ENCODE peak calls at places on chromosomes 13 and 19, in four cellular contexts. K is Peyer's patch; D is astrocyte; S is CD4-positive, alpha-beta memory T cell. U is an unnamed sample.
A peak's percentile ranks its signal among the peaks of the same experiment; 100 is the strongest.

GRCh38 chr19:50515168-50515561 is 1.5 kb upstream of the ASPDH start:
- DNase-seq in K (no peak), D (no peak), S (peak; percentile 10), U (no peak)

GRCh38 chr19:28288850-28289249 is 924.1 kb downstream of the UQCRFS1 start:
- DNase-seq in K (no peak), S (no peak), D (peak; percentile 18), U (no peak)

GRCh38 chr19:35657904-35658700 is 8.2 kb upstream of the UPK1A start:
- DNase-seq in D (no peak), S (no peak), K (no peak), U (no peak)

GRCh38 chr13:19052931-19053330 is 128.7 kb downstream of the TUBA3C start:
- DNase-seq in K (no peak), S (no peak), D (no peak), U (no peak)

GRCh38 chr19:39408392-39409206 is 2.0 kb downstream of the ZFP36 start:
- DNase-seq in D (no peak), K (no peak), S (peak; percentile 74), U (no peak)

GRCh38 chr19:33686687-33687541 is 65.2 kb downstream of the CHST8 start:
- DNase-seq in K (no peak), S (no peak), D (no peak), U (no peak)

GRCh38 chr19:8445488-8446001 is 770 bp downstream of the HNRNPM start:
- DNase-seq in K (peak; percentile 68), D (no peak), S (peak; percentile 54), U (no peak)

GRCh38 chr19:14149509-14149994 is 13.2 kb upstream of the ASF1B start:
- DNase-seq in D (no peak), K (peak; percentile 75), S (peak; percentile 66), U (peak; percentile 22)

GRCh38 chr19:13053761-13054604 is 48.7 kb downstream of the LYL1 start:
- DNase-seq in K (peak; percentile 76), D (peak; percentile 97), S (no peak), U (no peak)

GRCh38 chr13:51222510-51223283 is 499 bp downstream of the FAM124A start:
- DNase-seq in K (no peak), S (no peak), D (no peak), U (peak; percentile 18)

GRCh38 chr13:72180253-72180952 is 313.4 kb upstream of the DACH1 start:
- DNase-seq in D (peak; percentile 92), S (no peak), K (no peak), U (no peak)

GRCh38 chr13:44734204-44734707 is 158.1 kb upstream of the TSC22D1 start:
- DNase-seq in K (no peak), S (no peak), D (peak; percentile 46), U (no peak)

GRCh38 chr19:46201413-46202310 is 27.9 kb upstream of the IGFL1 start:
- DNase-seq in S (no peak), D (no peak), K (no peak), U (no peak)

GRCh38 chr13:30616927-30617314 is 799 bp upstream of the USPL1 start:
- DNase-seq in K (peak; percentile 83), S (peak; percentile 77), D (peak; percentile 92), U (peak; percentile 73)

GRCh38 chr19:50427997-50428425 is 4.7 kb upstream of the MYBPC2 start:
- DNase-seq in K (peak; percentile 92), D (peak; percentile 70), S (no peak), U (no peak)

GRCh38 chr13:75788494-75788991 is 152.4 kb downstream of the LMO7 start:
- DNase-seq in K (peak; percentile 75), S (no peak), D (peak; percentile 92), U (no peak)

DNA sequence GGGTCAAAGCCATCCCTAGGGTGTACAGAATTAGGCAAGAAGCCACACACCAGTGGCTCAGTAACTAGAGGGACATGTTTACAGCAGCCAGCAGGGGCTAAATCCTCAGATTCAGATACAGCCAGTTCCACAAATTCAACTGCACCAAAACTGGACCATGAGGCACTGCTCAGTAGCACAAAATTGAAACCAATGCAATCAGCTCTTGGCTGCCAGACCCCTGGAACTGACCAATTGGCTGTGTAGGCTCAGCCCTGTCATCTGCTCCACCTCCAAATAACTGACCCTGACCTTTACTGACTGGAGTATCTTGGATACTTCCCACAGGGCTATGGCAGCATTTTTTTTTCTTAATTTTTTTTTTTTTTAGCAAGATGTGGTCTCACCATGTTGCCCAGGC is 226.5 kb downstream of the FOXO1 start:
- DNase-seq in K (no peak), S (no peak), D (no peak), U (no peak)
- H3K4me3 ChIP-seq in K (no peak overlapping the region), S (no peak overlapping the region), D (no peak overlapping the region), U (no peak overlapping the region)

GRCh38 chr13:20812890-20813289 is 39.1 kb upstream of the EEF1AKMT1 start:
- DNase-seq in D (no peak), S (no peak), K (no peak), U (no peak)

GRCh38 chr13:20810808-20811207 is 37.0 kb upstream of the EEF1AKMT1 start:
- DNase-seq in S (no peak), D (no peak), K (no peak), U (no peak)

GRCh38 chr13:20815469-20815868 is 41.7 kb upstream of the EEF1AKMT1 start:
- DNase-seq in K (no peak), S (no peak), D (peak; percentile 4), U (no peak)

GRCh38 chr13:20819715-20820114 is 46.0 kb upstream of the EEF1AKMT1 start:
- DNase-seq in K (no peak), D (no peak), S (no peak), U (no peak)

DNA sequence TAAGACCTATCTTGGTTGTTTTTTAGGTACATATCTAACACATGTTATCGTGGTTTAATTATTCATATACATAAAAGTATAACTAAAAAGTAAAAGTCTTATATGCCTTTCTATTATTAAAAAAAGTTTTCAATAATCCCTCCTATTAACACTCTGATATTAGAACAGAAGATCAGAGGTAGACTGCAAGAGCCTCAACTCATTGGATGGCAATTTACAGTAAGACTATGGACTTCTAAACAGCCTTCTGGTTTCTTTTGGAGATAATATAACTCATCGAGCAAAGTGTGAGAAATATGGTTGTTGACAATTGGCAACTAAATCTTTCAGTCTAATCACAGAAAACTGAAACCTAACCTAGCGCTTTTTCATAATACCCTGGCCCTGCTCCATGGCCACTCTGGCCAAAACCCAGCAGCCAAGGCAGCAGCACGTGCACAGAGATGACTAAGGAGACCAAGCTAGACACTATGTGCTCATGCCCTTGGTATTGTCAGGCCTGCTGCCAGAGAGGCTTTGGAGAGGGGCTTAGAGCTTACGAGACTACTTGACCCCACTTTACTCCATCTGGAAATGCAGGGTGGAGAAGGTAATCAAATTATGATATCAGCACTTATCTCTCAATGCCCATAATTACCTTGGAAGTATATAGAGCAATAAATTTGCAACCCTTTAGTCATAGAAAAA is 40.6 kb upstream of the EEF1AKMT1 start:
- DNase-seq in S (no peak), K (peak; percentile 80), D (peak; percentile 92), U (no peak)
- H3K4me3 ChIP-seq in S (no peak overlapping the region), K (no peak overlapping the region), D (peak overlapping the region; percentile 38), U (no peak overlapping the region)

GRCh38 chr13:99370476-99371272 is 63.5 kb upstream of the GPR183 start:
- DNase-seq in D (no peak), S (no peak), K (peak; percentile 40), U (no peak)
- H3K4me3 ChIP-seq in D (no peak overlapping the region), S (no peak overlapping the region), K (no peak overlapping the region), U (no peak overlapping the region)

GRCh38 chr19:41445575-41445974 is 2.6 kb downstream of the ERICH4 start:
- DNase-seq in D (no peak), K (peak; percentile 28), S (no peak), U (no peak)

GRCh38 chr19:41447732-41448332 is 4.9 kb downstream of the ERICH4 start:
- DNase-seq in S (no peak), K (no peak), D (no peak), U (no peak)

GRCh38 chr19:41452584-41453275 is 9.8 kb downstream of the ERICH4 start:
- DNase-seq in K (no peak), S (no peak), D (no peak), U (no peak)

GRCh38 chr19:41449865-41450178 is 6.9 kb downstream of the ERICH4 start:
- DNase-seq in D (no peak), K (no peak), S (no peak), U (no peak)

GRCh38 chr19:41449079-41449864 is 6.3 kb downstream of the ERICH4 start:
- DNase-seq in S (peak; percentile 61), K (peak; percentile 91), D (peak; percentile 17), U (no peak)
- H3K4me3 ChIP-seq in S (no peak overlapping the region), K (peak overlapping the region; percentile 23), D (no peak overlapping the region), U (peak overlapping the region; percentile 33)

GRCh38 chr13:33281951-33282595 is 3.5 kb downstream of the STARD13 start:
- DNase-seq in S (no peak), D (peak; percentile 86), K (no peak), U (no peak)

GRCh38 chr13:33284916-33285315 is 639 bp downstream of the STARD13 start:
- DNase-seq in S (no peak), K (no peak), D (peak; percentile 49), U (no peak)

GRCh38 chr13:33285420-33286124 is at the start of gene STARD13:
- DNase-seq in D (peak; percentile 97), S (no peak), K (peak; percentile 91), U (no peak)

GRCh38 chr13:33284016-33284415 is 1.5 kb downstream of the STARD13 start:
- DNase-seq in S (no peak), K (no peak), D (peak; percentile 45), U (no peak)

GRCh38 chr13:33283195-33283910 is 2.2 kb downstream of the STARD13 start:
- DNase-seq in D (no peak), K (no peak), S (no peak), U (no peak)
- H3K4me3 ChIP-seq in D (peak overlapping the region; percentile 97), K (peak overlapping the region; percentile 14), S (no peak overlapping the region), U (no peak overlapping the region)

GRCh38 chr19:9937001-9937411 is 691 bp upstream of the OLFM2 start:
- DNase-seq in D (no peak), S (no peak), K (no peak), U (no peak)
- H3K4me3 ChIP-seq in D (no peak overlapping the region), S (no peak overlapping the region), K (no peak overlapping the region), U (peak overlapping the region; percentile 40)

DNA sequence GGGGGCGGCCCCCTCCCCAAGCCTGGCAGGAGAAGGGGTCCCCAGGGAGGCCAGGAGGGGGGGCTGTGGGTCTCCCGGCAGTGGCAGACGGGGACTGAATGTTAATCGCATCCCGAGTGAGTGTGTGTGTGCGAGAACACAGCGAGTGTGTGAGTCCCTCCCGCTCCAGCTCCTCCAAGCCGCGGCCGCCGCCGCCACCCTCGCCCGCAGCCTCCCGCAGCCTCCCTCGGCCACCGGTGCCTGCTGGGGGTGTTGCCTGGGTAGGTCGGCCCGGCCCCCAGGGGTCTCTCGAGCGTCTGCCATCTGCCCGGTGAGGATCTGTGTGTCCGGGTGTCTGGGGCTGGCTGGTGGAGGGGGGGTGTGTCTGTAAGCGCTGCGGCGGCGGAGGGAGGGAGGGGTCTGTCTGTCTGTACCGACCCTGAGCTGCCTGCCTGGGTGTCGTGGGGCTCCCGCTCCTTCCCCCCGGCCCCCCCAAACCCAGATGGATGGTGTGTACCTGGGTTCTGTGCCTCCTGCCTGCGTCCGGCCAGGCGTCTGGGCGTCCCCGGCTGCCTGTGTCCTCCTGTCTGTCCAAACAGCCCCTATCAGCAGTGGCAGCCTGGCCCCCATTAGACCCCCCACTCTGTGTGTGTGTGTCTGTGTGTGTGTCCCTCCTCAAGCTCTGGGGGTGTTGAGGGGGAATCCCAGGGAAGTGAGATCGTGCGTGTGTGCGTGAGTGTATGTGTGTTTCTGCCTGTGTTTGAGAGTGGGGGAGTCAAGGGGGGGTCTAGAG is at the start of gene GRIN2D:
- DNase-seq in D (peak; percentile 31), K (no peak), S (peak; percentile 63), U (no peak)
- H3K4me3 ChIP-seq in D (peak within 1 kb of the TSS; percentile 45), K (no peak within 1 kb of the TSS), S (no peak within 1 kb of the TSS), U (peak within 1 kb of the TSS; percentile 3)